ENCODE peak calls at places on chromosomes 13 and 19, in five cellular contexts. One of them, this sample, is unnamed.
A peak's percentile ranks its signal among the peaks of the same experiment; 100 is the strongest.

GRCh38 chr19:15248648-15249559 is 16.7 kb upstream of the EPHX3 start:
- DNase-seq in heart right ventricle: peak; percentile 86
- DNase-seq in uterus: peak; percentile 84
- DNase-seq in IMR-90: peak; percentile 91
- DNase-seq in adipocyte: peak; percentile 94
- DNase-seq in this sample: no peak

GRCh38 chr19:16518483-16519229 is 22.5 kb downstream of the C19orf44 start:
- DNase-seq in heart right ventricle: no peak
- DNase-seq in uterus: no peak
- DNase-seq in IMR-90: no peak
- DNase-seq in adipocyte: no peak
- DNase-seq in this sample: no peak

GRCh38 chr13:114263590-114263989 is 17.8 kb upstream of the UPF3A start:
- DNase-seq in heart right ventricle: no peak
- DNase-seq in uterus: no peak
- DNase-seq in IMR-90: no peak
- DNase-seq in adipocyte: no peak
- DNase-seq in this sample: no peak

GRCh38 chr13:103272770-103273169 is 206.6 kb upstream of the SLC10A2 start:
- DNase-seq in heart right ventricle: no peak
- DNase-seq in uterus: no peak
- DNase-seq in IMR-90: peak; percentile 4
- DNase-seq in adipocyte: no peak
- DNase-seq in this sample: no peak

GRCh38 chr19:46624958-46625661 is at the start of gene PTGIR:
- DNase-seq in heart right ventricle: peak; percentile 78
- DNase-seq in uterus: peak; percentile 84
- DNase-seq in IMR-90: peak; percentile 78
- DNase-seq in adipocyte: peak; percentile 88
- DNase-seq in this sample: no peak

GRCh38 chr19:17402982-17403855 is 2.2 kb downstream of the BST2 start:
- DNase-seq in heart right ventricle: peak; percentile 48
- DNase-seq in uterus: no peak
- DNase-seq in IMR-90: no peak
- DNase-seq in adipocyte: peak; percentile 35
- DNase-seq in this sample: peak; percentile 86

GRCh38 chr19:7921955-7922840 is 2.1 kb downstream of the SNAPC2 start:
- DNase-seq in heart right ventricle: no peak
- DNase-seq in uterus: no peak
- DNase-seq in IMR-90: no peak
- DNase-seq in adipocyte: no peak
- DNase-seq in this sample: no peak

GRCh38 chr13:94534171-94534570 is 54.7 kb upstream of the DCT start:
- DNase-seq in heart right ventricle: no peak
- DNase-seq in uterus: no peak
- DNase-seq in IMR-90: peak; percentile 45
- DNase-seq in adipocyte: peak; percentile 4
- DNase-seq in this sample: no peak

GRCh38 chr13:69660155-69660554 is 447.5 kb upstream of the ATXN8OS start:
- DNase-seq in heart right ventricle: no peak
- DNase-seq in uterus: no peak
- DNase-seq in IMR-90: no peak
- DNase-seq in adipocyte: no peak
- DNase-seq in this sample: no peak

GRCh38 chr19:46841458-46842083 is 9.1 kb downstream of the AP2S1 start:
- DNase-seq in heart right ventricle: peak; percentile 73
- DNase-seq in uterus: peak; percentile 58
- DNase-seq in IMR-90: peak; percentile 52
- DNase-seq in adipocyte: peak; percentile 44
- DNase-seq in this sample: no peak

GRCh38 chr13:77507931-77508776 is 27.4 kb upstream of the SCEL start:
- DNase-seq in heart right ventricle: no peak
- DNase-seq in uterus: no peak
- DNase-seq in IMR-90: peak; percentile 49
- DNase-seq in adipocyte: peak; percentile 65
- DNase-seq in this sample: no peak

GRCh38 chr13:109654341-109655205 is 131.8 kb downstream of the IRS2 start:
- DNase-seq in heart right ventricle: no peak
- DNase-seq in uterus: no peak
- DNase-seq in IMR-90: no peak
- DNase-seq in adipocyte: peak; percentile 60
- DNase-seq in this sample: no peak

GRCh38 chr13:60164490-60164889 is 762 bp upstream of the DIAPH3 start:
- DNase-seq in heart right ventricle: no peak
- DNase-seq in uterus: no peak
- DNase-seq in IMR-90: peak; percentile 2
- DNase-seq in adipocyte: peak; percentile 39
- DNase-seq in this sample: peak; percentile 15

GRCh38 chr19:15245370-15246197 is 13.3 kb upstream of the EPHX3 start:
- DNase-seq in heart right ventricle: no peak
- DNase-seq in uterus: no peak
- DNase-seq in IMR-90: no peak
- DNase-seq in adipocyte: no peak
- DNase-seq in this sample: no peak

GRCh38 chr19:43720936-43721335 is 5.1 kb downstream of the IRGC start:
- DNase-seq in heart right ventricle: no peak
- DNase-seq in uterus: no peak
- DNase-seq in IMR-90: no peak
- DNase-seq in adipocyte: no peak
- DNase-seq in this sample: no peak

GRCh38 chr19:19106061-19106551 is 32.2 kb downstream of the TMEM161A start:
- DNase-seq in heart right ventricle: no peak
- DNase-seq in uterus: peak; percentile 36
- DNase-seq in IMR-90: no peak
- DNase-seq in adipocyte: no peak
- DNase-seq in this sample: no peak
- H3K4me3 ChIP-seq in heart right ventricle: peak overlapping the region; percentile 40
- H3K4me3 ChIP-seq in uterus: peak overlapping the region; percentile 43
- H3K4me3 ChIP-seq in IMR-90: no peak overlapping the region
- H3K4me3 ChIP-seq in adipocyte: peak overlapping the region; percentile 76
- H3K4me3 ChIP-seq in this sample: no peak overlapping the region

GRCh38 chr19:41864374-41864773 is 4.3 kb downstream of the RPS19 start:
- DNase-seq in heart right ventricle: no peak
- DNase-seq in uterus: no peak
- DNase-seq in IMR-90: no peak
- DNase-seq in adipocyte: no peak
- DNase-seq in this sample: no peak
- H3K4me1 ChIP-seq in heart right ventricle: peaks cover 48% of the 10 kb centered on the region
- H3K4me1 ChIP-seq in uterus: peaks cover 6% of the 10 kb centered on the region
- H3K4me1 ChIP-seq in IMR-90: peaks cover 14% of the 10 kb centered on the region
- H3K4me1 ChIP-seq in adipocyte: peaks cover 60% of the 10 kb centered on the region
- H3K4me1 ChIP-seq in this sample: peaks cover 31% of the 10 kb centered on the region

DNA sequence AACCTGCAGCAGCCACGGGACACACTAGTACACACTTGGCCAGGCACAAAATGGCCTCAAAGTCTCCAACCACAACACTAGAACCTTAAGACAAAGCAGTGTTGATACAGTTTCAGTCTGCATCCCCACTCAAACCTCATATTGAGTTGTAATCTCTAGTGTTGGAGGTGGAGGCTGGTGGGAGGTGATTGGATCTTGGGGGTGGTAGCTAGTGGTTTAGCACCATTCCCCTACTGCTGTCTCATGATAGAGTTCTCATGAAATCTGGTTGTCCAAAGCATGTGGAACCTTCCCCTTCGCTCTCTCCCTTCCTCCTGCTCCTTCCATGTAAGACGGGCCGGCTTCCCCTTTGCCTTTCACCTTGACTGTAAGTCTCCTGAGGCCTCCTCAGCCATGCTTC is 638.7 kb downstream of the UQCRFS1 start:
- DNase-seq in heart right ventricle: no peak
- DNase-seq in uterus: no peak
- DNase-seq in IMR-90: no peak
- DNase-seq in adipocyte: no peak
- DNase-seq in this sample: no peak
- H3K4me3 ChIP-seq in heart right ventricle: no peak overlapping the region
- H3K4me3 ChIP-seq in uterus: no peak overlapping the region
- H3K4me3 ChIP-seq in IMR-90: no peak overlapping the region
- H3K4me3 ChIP-seq in adipocyte: no peak overlapping the region
- H3K4me3 ChIP-seq in this sample: no peak overlapping the region

DNA sequence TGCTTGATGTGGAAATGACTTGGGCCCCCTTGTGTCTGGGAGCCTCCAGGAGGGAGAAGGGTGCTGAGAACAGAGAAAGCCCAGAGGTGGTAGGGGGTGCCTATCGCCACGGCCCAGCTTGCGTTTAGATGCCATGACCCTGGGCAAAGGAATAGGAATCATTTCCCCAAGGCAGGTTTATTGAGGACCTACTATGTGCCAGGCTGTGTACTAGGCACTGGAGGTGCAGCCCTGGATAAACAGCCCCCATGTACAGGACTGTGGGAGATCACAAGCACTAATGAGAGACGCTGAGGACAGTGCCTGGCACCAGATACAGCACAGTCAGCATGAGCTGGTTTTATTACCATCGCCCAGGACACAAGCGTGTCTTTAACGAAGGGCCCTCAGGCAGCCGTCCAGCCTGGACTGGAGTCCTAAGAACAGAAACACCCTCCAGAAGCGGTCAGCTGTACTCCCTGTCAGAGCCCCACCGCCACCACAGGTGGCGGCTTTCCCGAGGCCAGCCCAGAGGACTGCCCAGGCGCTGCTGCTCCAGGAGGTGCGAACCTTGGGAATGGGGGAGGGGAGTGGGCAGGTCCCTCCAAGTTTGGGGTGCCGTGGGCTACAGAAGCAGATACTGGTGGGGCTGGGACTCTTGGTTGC is 4.6 kb downstream of the TMEM147 start:
- DNase-seq in heart right ventricle: no peak
- DNase-seq in uterus: no peak
- DNase-seq in IMR-90: no peak
- DNase-seq in adipocyte: no peak
- DNase-seq in this sample: no peak
- H3K4me1 ChIP-seq in heart right ventricle: peaks cover 13% of the 10 kb centered on the region
- H3K4me1 ChIP-seq in uterus: no peaks in the 10 kb centered on the region
- H3K4me1 ChIP-seq in IMR-90: peaks cover 3% of the 10 kb centered on the region
- H3K4me1 ChIP-seq in adipocyte: peaks cover 9% of the 10 kb centered on the region
- H3K4me1 ChIP-seq in this sample: peaks cover 4% of the 10 kb centered on the region

GRCh38 chr19:12778905-12779161 is 3.5 kb upstream of the HOOK2 start:
- DNase-seq in heart right ventricle: no peak
- DNase-seq in uterus: no peak
- DNase-seq in IMR-90: no peak
- DNase-seq in adipocyte: no peak
- DNase-seq in this sample: no peak
- H3K4me3 ChIP-seq in heart right ventricle: peak overlapping the region; percentile 63
- H3K4me3 ChIP-seq in uterus: peak overlapping the region; percentile 43
- H3K4me3 ChIP-seq in IMR-90: no peak overlapping the region
- H3K4me3 ChIP-seq in adipocyte: peak overlapping the region; percentile 83
- H3K4me3 ChIP-seq in this sample: peak overlapping the region; percentile 39

DNA sequence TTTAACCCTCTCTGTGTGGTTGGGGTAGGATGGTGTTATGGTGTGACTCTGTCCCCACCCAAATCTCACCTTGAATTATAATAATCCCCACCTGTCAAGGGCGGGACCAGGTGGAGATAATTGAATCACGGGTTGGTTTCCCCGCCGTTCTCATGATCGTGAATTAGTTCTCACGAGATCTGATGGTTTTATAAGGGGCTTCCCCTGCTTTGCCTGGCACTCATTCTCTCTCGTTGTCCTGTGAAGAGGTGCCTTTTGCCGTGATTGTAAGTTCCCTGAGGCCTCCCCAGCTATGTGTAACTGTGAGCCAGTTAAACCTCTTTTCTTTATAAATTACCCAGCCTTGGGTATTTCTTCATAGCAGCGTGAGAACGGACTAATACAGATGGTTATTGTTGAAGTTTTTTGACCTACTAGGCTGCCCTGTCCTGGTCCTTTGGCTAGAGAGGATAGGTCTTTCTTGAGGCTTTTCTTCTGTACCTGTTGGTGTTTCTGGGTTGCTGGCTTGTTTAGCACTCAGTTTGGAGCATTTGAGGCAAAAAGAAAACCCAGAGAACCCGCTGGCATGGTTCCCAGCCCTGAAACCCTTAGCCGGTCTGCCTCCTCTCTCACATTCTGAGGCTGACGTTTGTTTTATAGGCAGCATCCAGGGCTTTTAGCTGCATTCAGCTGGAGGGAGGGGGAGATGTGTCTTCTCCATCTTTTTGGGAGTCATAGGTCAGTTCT is 69.0 kb downstream of the ARHGEF7 start:
- DNase-seq in heart right ventricle: no peak
- DNase-seq in uterus: no peak
- DNase-seq in IMR-90: no peak
- DNase-seq in adipocyte: no peak
- DNase-seq in this sample: no peak
- H3K4me1 ChIP-seq in heart right ventricle: peaks cover 68% of the 10 kb centered on the region
- H3K4me1 ChIP-seq in uterus: peaks cover 5% of the 10 kb centered on the region
- H3K4me1 ChIP-seq in IMR-90: peaks cover 7% of the 10 kb centered on the region
- H3K4me1 ChIP-seq in adipocyte: peaks cover 36% of the 10 kb centered on the region
- H3K4me1 ChIP-seq in this sample: no peaks in the 10 kb centered on the region

DNA sequence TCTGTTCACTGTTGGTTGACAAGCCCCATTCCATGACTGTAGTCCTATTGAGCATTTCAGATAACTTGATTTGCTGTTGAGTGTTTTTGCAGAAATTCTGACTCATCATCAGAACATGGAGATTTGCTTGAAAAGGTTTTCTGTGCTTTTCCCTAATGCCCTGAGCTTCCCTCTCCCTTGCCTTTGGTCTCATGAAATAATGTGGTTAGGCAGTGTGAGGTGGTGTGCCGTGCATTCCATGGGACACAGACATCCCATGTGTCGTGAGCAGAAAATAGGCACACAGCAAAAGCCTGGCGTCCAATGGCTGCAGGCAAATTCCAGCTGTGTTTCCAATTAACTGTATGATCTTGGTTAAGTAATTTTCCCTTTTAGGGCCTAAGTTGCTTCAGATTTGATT is 197.4 kb downstream of the DLEU7 start:
- DNase-seq in heart right ventricle: no peak
- DNase-seq in uterus: no peak
- DNase-seq in IMR-90: no peak
- DNase-seq in adipocyte: peak; percentile 70
- DNase-seq in this sample: no peak
- H3K4me3 ChIP-seq in heart right ventricle: no peak overlapping the region
- H3K4me3 ChIP-seq in uterus: no peak overlapping the region
- H3K4me3 ChIP-seq in IMR-90: no peak overlapping the region
- H3K4me3 ChIP-seq in adipocyte: no peak overlapping the region
- H3K4me3 ChIP-seq in this sample: no peak overlapping the region

DNA sequence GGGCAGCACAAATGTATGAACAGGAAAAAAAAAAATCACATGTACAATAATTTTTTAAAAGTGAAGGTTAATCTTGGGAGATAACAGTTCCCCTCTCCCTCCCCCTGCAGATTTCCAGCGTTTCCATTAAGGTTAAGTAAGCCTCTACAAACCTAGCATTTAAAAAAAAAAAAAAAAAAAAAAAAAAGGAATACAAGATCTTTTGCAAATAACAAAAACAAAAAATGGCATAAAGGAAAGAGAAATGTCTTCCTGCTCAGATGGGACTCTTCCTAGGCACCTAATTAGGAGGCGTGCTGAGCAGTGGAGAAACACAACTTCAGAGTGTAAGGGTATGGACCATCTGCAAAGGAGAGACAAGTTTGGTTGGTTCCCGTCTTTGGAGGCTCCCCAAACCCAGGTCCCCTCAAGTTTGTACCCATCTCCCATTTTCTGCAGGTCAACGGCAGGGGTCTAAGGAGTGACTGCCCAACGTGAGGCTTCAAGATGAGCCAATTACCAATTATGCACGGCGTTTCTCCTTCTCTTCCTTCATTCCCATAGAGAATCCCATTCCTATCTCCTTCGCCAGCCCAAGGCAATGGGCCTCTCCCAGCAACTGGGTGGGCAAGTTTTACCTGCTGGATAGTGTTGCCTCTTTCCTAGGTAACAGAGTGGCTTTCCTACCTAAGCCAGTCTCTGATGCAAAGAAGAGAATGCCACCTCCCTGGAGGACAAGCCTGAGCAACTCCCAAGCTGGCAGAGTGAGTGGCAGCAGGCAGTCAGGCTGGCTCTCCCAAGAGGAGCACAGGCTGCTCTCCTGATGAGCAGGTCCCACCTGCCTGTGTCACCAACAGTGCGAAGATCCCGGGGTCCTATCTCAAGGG is 5.1 kb upstream of the ECH1 start:
- DNase-seq in heart right ventricle: no peak
- DNase-seq in uterus: no peak
- DNase-seq in IMR-90: no peak
- DNase-seq in adipocyte: no peak
- DNase-seq in this sample: no peak
- H3K4me1 ChIP-seq in heart right ventricle: peaks cover 20% of the 10 kb centered on the region
- H3K4me1 ChIP-seq in uterus: no peaks in the 10 kb centered on the region
- H3K4me1 ChIP-seq in IMR-90: peaks cover 12% of the 10 kb centered on the region
- H3K4me1 ChIP-seq in adipocyte: peaks cover 18% of the 10 kb centered on the region
- H3K4me1 ChIP-seq in this sample: peaks cover 5% of the 10 kb centered on the region

This sample was measured in HAP-1.